ENCODE peak calls at places on chromosomes 11 and 22, in five cellular contexts. M is sigmoid colon, Y is WTC11, N is progenitor cell of endocrine pancreas, B is heart left ventricle. I is an unnamed sample.

GRCh38 chr11:103539166-103539565 is 429.9 kb downstream of the DYNC2H1 start:
- DNase-seq in N (no peak), M (no peak), Y (no peak), B (no peak), I (no peak)

GRCh38 chr11:12294613-12295012 is 82.8 kb upstream of the PARVA start:
- DNase-seq in Y (no peak), B (no peak), M (no peak), N (no peak), I (no peak)

GRCh38 chr11:110174645-110175310 is 81.6 kb downstream of the ZC3H12C start:
- DNase-seq in B (no peak), Y (no peak), N (no peak), M (no peak), I (no peak)

GRCh38 chr11:30392221-30392784 is 69.4 kb downstream of the ARL14EP start:
- DNase-seq in N (no peak), Y (no peak), B (peak; percentile 53), M (no peak), I (no peak)

GRCh38 chr11:36073411-36074203 is 129.7 kb downstream of the LDLRAD3 start:
- DNase-seq in B (peak; percentile 60), M (no peak), N (no peak), Y (no peak), I (no peak)

GRCh38 chr22:20237480-20238440 is 30.4 kb downstream of the RTN4R start:
- DNase-seq in Y (no peak), B (no peak), N (no peak), M (no peak), I (no peak)

GRCh38 chr11:30503156-30503555 is 83.0 kb downstream of the MPPED2 start:
- DNase-seq in Y (no peak), M (no peak), N (no peak), B (no peak), I (no peak)

GRCh38 chr11:119111361-119111925 is 4.3 kb downstream of the C2CD2L start:
- DNase-seq in B (no peak), M (no peak), N (no peak), Y (no peak), I (no peak)

GRCh38 chr11:35622070-35622469 is 3.8 kb downstream of the FJX1 start:
- DNase-seq in N (no peak), Y (no peak), B (no peak), M (no peak), I (no peak)

GRCh38 chr22:17867160-17867785 is 93.0 kb upstream of the BID start:
- DNase-seq in M (peak; percentile 84), N (no peak), Y (no peak), B (peak; percentile 87), I (no peak)

GRCh38 chr11:112523477-112523876 is 262.8 kb upstream of the PLET1 start:
- DNase-seq in Y (peak; percentile 17), N (no peak), M (peak; percentile 69), B (peak; percentile 46), I (no peak)

GRCh38 chr11:91997178-91997577 is 227.4 kb upstream of the FAT3 start:
- DNase-seq in Y (no peak), N (no peak), M (no peak), B (no peak), I (no peak)

GRCh38 chr22:24985824-24986214 is 33.3 kb downstream of the KIAA1671 start:
- DNase-seq in N (no peak), B (peak; percentile 54), Y (no peak), M (no peak), I (no peak)

GRCh38 chr11:111691731-111692130 is 74.5 kb downstream of the PPP2R1B start:
- DNase-seq in M (no peak), N (no peak), Y (no peak), B (no peak), I (no peak)

GRCh38 chr22:45150139-45150538 is 13.6 kb upstream of the NUP50 start:
- DNase-seq in Y (no peak), N (no peak), M (no peak), B (no peak), I (no peak)

GRCh38 chr11:16669799-16670415 is 68.5 kb upstream of the C11orf58 start:
- DNase-seq in N (no peak), Y (peak; percentile 41), M (no peak), B (no peak), I (no peak)

GRCh38 chr22:22713416-22713815 is 69.0 kb downstream of the GGTLC2 start:
- DNase-seq in M (no peak), Y (no peak), N (no peak), B (no peak), I (no peak)

GRCh38 chr11:71992331-71992730 is 6.4 kb upstream of the IL18BP start:
- DNase-seq in B (no peak), N (no peak), Y (no peak), M (no peak), I (no peak)

GRCh38 chr11:120172921-120173705 is 35.2 kb upstream of the TRIM29 start:
- DNase-seq in N (no peak), B (no peak), M (peak; percentile 56), Y (no peak), I (peak; percentile 4)

GRCh38 chr11:131290111-131290510 is 80.3 kb upstream of the NTM start:
- DNase-seq in M (no peak), B (no peak), N (no peak), Y (no peak), I (no peak)

GRCh38 chr22:23501708-23502107 is 78.4 kb downstream of the IGLL1 start:
- DNase-seq in B (no peak), M (no peak), N (no peak), Y (no peak), I (peak; percentile 20)

GRCh38 chr11:69909561-69910518 is 90.6 kb upstream of the FGF3 start:
- DNase-seq in Y (peak; percentile 54), B (peak; percentile 41), N (no peak), M (peak; percentile 64), I (peak; percentile 69)

GRCh38 chr22:50444663-50445062 is 30.2 kb downstream of the SBF1 start:
- DNase-seq in N (no peak), Y (no peak), M (no peak), B (no peak), I (no peak)

GRCh38 chr11:63868399-63869064 is 29.6 kb downstream of the MARK2 start:
- DNase-seq in M (no peak), Y (no peak), B (no peak), N (no peak), I (no peak)

GRCh38 chr22:46040471-46041465 is 63.8 kb upstream of the WNT7B start:
- DNase-seq in B (no peak), N (no peak), Y (peak; percentile 11), M (peak; percentile 60), I (no peak)

GRCh38 chr11:107427569-107428180 is 29.9 kb downstream of the CWF19L2 start:
- DNase-seq in M (no peak), B (no peak), Y (no peak), N (no peak), I (no peak)

GRCh38 chr11:20620988-20621387 is 21.6 kb downstream of the SLC6A5 start:
- DNase-seq in B (no peak), Y (no peak), N (no peak), M (no peak), I (no peak)

GRCh38 chr11:95977534-95978174 is 53.7 kb upstream of the MTMR2 start:
- DNase-seq in N (no peak), Y (no peak), M (no peak), B (no peak), I (no peak)

GRCh38 chr22:42614312-42615091 is at the start of gene POLDIP3:
- DNase-seq in M (peak; percentile 100), Y (peak; percentile 99), B (peak; percentile 99), N (peak; percentile 99), I (peak; percentile 98)
- TF ChIP-seq CTCF in M (no peak), Y (no peak), B (peak; percentile 9), N (peak; percentile 35), I (peak; percentile 9)

DNA sequence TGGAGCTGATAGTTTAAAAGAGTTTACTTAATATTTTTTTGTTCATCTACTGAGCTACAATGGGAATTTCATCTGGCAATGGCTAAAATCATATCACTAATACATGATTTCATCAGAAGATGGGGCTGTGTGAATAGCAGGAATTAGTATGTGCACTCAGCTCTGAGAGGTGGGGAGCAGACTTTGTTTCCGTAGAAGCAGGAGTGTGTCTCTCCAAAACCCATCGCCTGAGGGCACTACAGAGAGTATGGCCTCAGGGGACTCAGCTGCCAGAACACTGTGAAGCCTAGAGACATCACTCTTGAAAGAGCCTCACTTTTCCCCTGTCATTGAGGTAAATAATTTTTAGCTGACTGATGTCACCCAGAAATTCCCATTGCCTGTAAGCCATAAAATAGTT is 261.4 kb upstream of the ISX start:
- DNase-seq in M (no peak), N (no peak), Y (peak; percentile 33), B (no peak), I (no peak)
- TF ChIP-seq CTCF in M (no peak), N (peak; percentile 26), Y (no peak), B (no peak), I (no peak)

DNA sequence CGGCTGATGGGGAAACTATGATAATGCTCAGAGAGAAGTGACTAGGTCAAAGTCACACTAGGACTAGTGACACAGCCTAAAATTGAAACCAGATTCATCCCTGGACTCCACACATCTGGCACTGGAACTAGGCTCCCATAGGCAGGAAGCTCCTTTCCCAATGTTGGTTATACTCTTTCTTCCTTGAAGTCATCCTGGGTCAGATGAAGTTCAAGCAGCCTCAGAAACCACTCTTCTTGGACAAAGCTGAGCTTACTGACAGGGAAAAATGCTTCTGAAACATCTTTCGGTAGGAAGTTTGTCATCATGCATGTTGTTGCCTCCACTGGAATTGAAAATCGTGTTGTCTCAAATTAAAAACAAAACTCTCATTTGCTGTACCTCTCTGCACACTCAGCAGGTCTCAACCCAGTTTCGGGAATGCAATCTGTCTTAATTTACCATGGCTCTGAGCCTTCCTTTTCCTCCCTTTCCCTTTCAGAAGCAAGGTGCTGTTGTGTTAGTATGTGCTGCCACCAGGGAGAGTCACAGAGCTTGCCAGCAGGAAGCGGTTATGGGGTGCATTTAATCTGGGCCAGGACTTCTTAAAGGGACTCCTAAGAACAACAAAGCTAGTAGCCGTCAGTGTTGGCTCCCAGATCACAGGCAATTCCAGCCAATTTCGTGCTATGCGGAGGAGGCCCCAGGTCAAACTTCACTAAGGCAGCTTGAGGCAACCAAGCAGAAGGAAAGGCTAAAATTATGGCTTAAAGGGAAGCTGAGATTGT is 384.8 kb downstream of the TENM4 start:
- DNase-seq in B (no peak), N (no peak), Y (no peak), M (no peak), I (no peak)
- TF ChIP-seq CTCF in B (no peak), N (no peak), Y (no peak), M (no peak), I (no peak)

GRCh38 chr11:123318623-123319022 is 111.4 kb upstream of the GRAMD1B start:
- DNase-seq in N (no peak), Y (no peak), M (no peak), B (no peak), I (no peak)
- TF ChIP-seq CTCF in N (no peak), Y (no peak), M (no peak), B (no peak), I (no peak)

DNA sequence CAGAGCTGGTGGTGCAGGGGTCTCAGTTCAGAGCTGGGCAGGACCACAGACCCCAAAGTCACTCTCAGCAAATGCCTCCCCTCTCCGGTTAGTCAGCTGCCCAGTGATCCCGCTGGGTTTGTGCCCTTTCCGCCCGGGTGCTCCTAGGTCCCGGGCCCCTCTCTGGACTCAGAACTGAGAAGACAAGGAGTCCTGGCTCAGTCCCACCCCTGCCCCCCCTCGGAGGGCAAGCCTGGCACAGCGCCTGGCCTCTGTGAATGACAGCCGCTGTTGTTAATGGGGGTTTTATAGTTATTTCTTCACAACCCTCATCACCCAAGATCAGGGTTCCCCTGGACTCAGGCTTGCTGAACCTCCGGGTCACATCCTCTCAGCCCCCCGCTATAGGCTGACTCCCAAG is 47.6 kb downstream of the ELFN2 start:
- DNase-seq in Y (no peak), M (no peak), B (no peak), N (no peak), I (no peak)
- TF ChIP-seq CTCF in Y (no peak), M (no peak), B (no peak), N (no peak), I (no peak)